ENCODE peak calls at places on chromosome 13, in eight cellular contexts. F is colonic mucosa; T is left ventricle myocardium inferior; M is CD4-positive, alpha-beta T cell; Y is astrocyte; X is cardiac fibroblast; G is activated B cell treated with CpG ODN at 0.5 μM for 24 hours; K is A549. O is an unnamed sample.

GRCh38 chr13:112947796-112948195 is 21.2 kb upstream of the MCF2L start:
- DNase-seq in T (no peak), Y (no peak), F (no peak), G (no peak), X (no peak), K (no peak), M (no peak), O (no peak)

GRCh38 chr13:99360696-99361095 is 53.5 kb upstream of the GPR183 start:
- DNase-seq in G (no peak), T (no peak), F (no peak), K (no peak), X (no peak), M (no peak), Y (no peak), O (no peak)

GRCh38 chr13:60756306-60756705 is 359.3 kb downstream of the TDRD3 start:
- DNase-seq in F (no peak), Y (no peak), K (no peak), X (peak), M (no peak), G (no peak), T (no peak), O (no peak)

GRCh38 chr13:105997436-105998232 is 537.8 kb downstream of the EFNB2 start:
- DNase-seq in Y (peak), F (no peak), G (no peak), X (no peak), K (no peak), T (no peak), M (no peak), O (no peak)

GRCh38 chr13:39956036-39956435 is 300.6 kb downstream of the COG6 start:
- DNase-seq in F (no peak), M (peak), G (no peak), T (no peak), K (no peak), Y (no peak), X (no peak), O (no peak)

GRCh38 chr13:20706661-20707060 is 3.2 kb downstream of the IL17D start:
- DNase-seq in F (no peak), K (no peak), T (no peak), G (no peak), M (no peak), Y (no peak), X (no peak), O (no peak)

GRCh38 chr13:110304256-110304655 is 2.7 kb downstream of the COL4A1 start:
- DNase-seq in K (no peak), M (no peak), T (no peak), Y (no peak), F (no peak), G (no peak), X (peak), O (no peak)

GRCh38 chr13:39373108-39373507 is 229.9 kb downstream of the LHFPL6 start:
- DNase-seq in T (no peak), K (no peak), G (no peak), X (no peak), F (no peak), M (no peak), Y (no peak), O (no peak)

GRCh38 chr13:101512650-101513049 is 60.2 kb downstream of the ITGBL1 start:
- DNase-seq in Y (peak), X (peak), K (no peak), M (no peak), G (no peak), F (no peak), T (no peak), O (no peak)

GRCh38 chr13:25990801-25991200 is 61.0 kb downstream of the SHISA2 start:
- DNase-seq in Y (peak), G (no peak), F (no peak), T (no peak), X (peak), M (no peak), K (no peak), O (no peak)

GRCh38 chr13:109787135-109787954 is 962 bp upstream of the IRS2 start:
- DNase-seq in Y (no peak), K (no peak), X (peak), F (peak), G (peak), T (peak), M (peak), O (no peak)

GRCh38 chr13:22915442-22916082 is 265.2 kb upstream of the SGCG start:
- DNase-seq in F (peak), T (peak), M (no peak), K (peak), Y (peak), X (peak), G (no peak), O (no peak)

GRCh38 chr13:66520511-66521390 is 709.4 kb downstream of the PCDH9 start:
- DNase-seq in Y (peak), K (no peak), T (no peak), M (no peak), G (no peak), X (no peak), F (no peak), O (no peak)

GRCh38 chr13:113559061-113559460 is 25.5 kb upstream of the TFDP1 start:
- DNase-seq in T (no peak), G (no peak), Y (no peak), M (no peak), F (no peak), X (no peak), K (no peak), O (no peak)

GRCh38 chr13:51148952-51149573 is 38.0 kb upstream of the C13orf42 start:
- DNase-seq in F (no peak), T (no peak), M (no peak), K (no peak), X (peak), Y (peak), G (no peak), O (no peak)

GRCh38 chr13:51147732-51148131 is 36.7 kb upstream of the C13orf42 start:
- DNase-seq in F (no peak), X (no peak), Y (no peak), G (no peak), K (no peak), T (no peak), M (no peak), O (no peak)

GRCh38 chr13:51146667-51147066 is 35.6 kb upstream of the C13orf42 start:
- DNase-seq in F (no peak), K (no peak), T (no peak), X (no peak), G (no peak), Y (no peak), M (no peak), O (no peak)

GRCh38 chr13:51151463-51151862 is 40.4 kb upstream of the C13orf42 start:
- DNase-seq in K (no peak), T (no peak), F (no peak), Y (no peak), G (no peak), X (no peak), M (no peak), O (no peak)

GRCh38 chr13:51148223-51148951 is 37.3 kb upstream of the C13orf42 start:
- DNase-seq in G (no peak), X (no peak), T (no peak), K (no peak), M (no peak), F (no peak), Y (no peak), O (no peak)
- TF ChIP-seq CTCF in G (no peak), X (no peak), T (no peak), K (no peak), M (no peak), F (no peak), Y (no peak), O (no peak)

DNA sequence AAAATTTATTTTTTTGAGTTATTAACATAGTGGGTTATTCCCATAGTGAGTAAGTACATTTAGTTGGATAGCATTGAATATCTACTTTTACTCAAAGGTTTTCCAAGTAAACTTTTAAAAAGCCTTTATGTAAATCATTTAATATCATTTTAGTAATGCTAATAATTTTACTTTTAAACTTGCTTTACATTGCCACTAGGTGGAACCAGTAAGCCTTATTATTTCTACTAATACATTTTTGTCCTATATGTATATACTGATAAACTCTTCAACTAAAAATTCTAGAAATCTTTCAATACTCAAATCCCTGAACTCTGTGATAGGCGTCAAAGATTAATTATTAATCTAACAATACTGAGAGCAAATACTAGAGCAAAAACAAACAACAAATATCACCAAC is 1709.2 kb upstream of the PCDH20 start:
- DNase-seq in K (no peak), M (no peak), T (no peak), G (no peak), F (no peak), Y (peak), X (peak), O (no peak)
- TF ChIP-seq CTCF in K (peak), M (no peak), T (peak), G (no peak), F (no peak), Y (peak), X (peak), O (peak)

GRCh38 chr13:32031025-32031814 is at the start of gene FRY:
- DNase-seq in T (peak), K (peak), G (peak), X (peak), F (peak), Y (peak), M (peak), O (peak)
- TF ChIP-seq CTCF in T (peak), K (no peak), G (no peak), X (peak), F (no peak), Y (no peak), M (peak), O (no peak)

GRCh38 chr13:42732073-42732472 is 49.3 kb upstream of the FAM216B start:
- DNase-seq in T (no peak), X (no peak), M (no peak), F (no peak), Y (no peak), G (no peak), K (no peak), O (no peak)
- TF ChIP-seq CTCF in T (no peak), X (no peak), M (no peak), F (no peak), Y (no peak), G (no peak), K (no peak), O (no peak)

GRCh38 chr13:45464141-45464686 is 525 bp upstream of the COG3 start:
- DNase-seq in M (no peak), F (peak), X (no peak), Y (no peak), T (no peak), G (no peak), K (no peak), O (no peak)
- TF ChIP-seq CTCF in M (no peak), F (no peak), X (peak), Y (no peak), T (peak), G (no peak), K (no peak), O (no peak)

O was measured in D721Med.